ENCODE peak calls at places on chromosome 7, in seven cellular contexts. One of them, this sample, is unnamed.

GRCh38 chr7:99362801-99363200 is 11.7 kb upstream of the ARPC1B start:
- DNase-seq in IMR-90: peak; percentile 96
- DNase-seq in cardiac muscle cell: no peak
- DNase-seq in mammary epithelial cell: no peak
- DNase-seq in hepatocyte: no peak
- DNase-seq in A549: no peak
- DNase-seq in adrenal gland: no peak
- DNase-seq in this sample: no peak

GRCh38 chr7:103803631-103804030 is 185.8 kb downstream of the RELN start:
- DNase-seq in mammary epithelial cell: no peak
- DNase-seq in cardiac muscle cell: no peak
- DNase-seq in hepatocyte: no peak
- DNase-seq in adrenal gland: no peak
- DNase-seq in IMR-90: no peak
- DNase-seq in A549: no peak
- DNase-seq in this sample: no peak

GRCh38 chr7:108037140-108037539 is 34.2 kb upstream of the LAMB1 start:
- DNase-seq in hepatocyte: no peak
- DNase-seq in cardiac muscle cell: no peak
- DNase-seq in IMR-90: no peak
- DNase-seq in A549: no peak
- DNase-seq in adrenal gland: no peak
- DNase-seq in mammary epithelial cell: no peak
- DNase-seq in this sample: no peak

GRCh38 chr7:25240340-25240739 is 12.1 kb upstream of the NPVF start:
- DNase-seq in IMR-90: no peak
- DNase-seq in hepatocyte: no peak
- DNase-seq in adrenal gland: peak; percentile 5
- DNase-seq in cardiac muscle cell: no peak
- DNase-seq in A549: no peak
- DNase-seq in mammary epithelial cell: no peak
- DNase-seq in this sample: no peak

GRCh38 chr7:42876182-42877068 is 35.4 kb downstream of the C7orf25 start:
- DNase-seq in cardiac muscle cell: peak; percentile 73
- DNase-seq in IMR-90: peak; percentile 51
- DNase-seq in adrenal gland: peak; percentile 78
- DNase-seq in hepatocyte: peak; percentile 79
- DNase-seq in A549: peak; percentile 58
- DNase-seq in mammary epithelial cell: peak; percentile 40
- DNase-seq in this sample: peak; percentile 67

GRCh38 chr7:42549866-42550485 is 313.0 kb upstream of the GLI3 start:
- DNase-seq in hepatocyte: no peak
- DNase-seq in IMR-90: no peak
- DNase-seq in A549: no peak
- DNase-seq in adrenal gland: no peak
- DNase-seq in cardiac muscle cell: no peak
- DNase-seq in mammary epithelial cell: peak; percentile 48
- DNase-seq in this sample: no peak

GRCh38 chr7:159211540-159212182 is 67.0 kb upstream of the VIPR2 start:
- DNase-seq in hepatocyte: no peak
- DNase-seq in IMR-90: no peak
- DNase-seq in mammary epithelial cell: no peak
- DNase-seq in adrenal gland: peak; percentile 47
- DNase-seq in A549: no peak
- DNase-seq in cardiac muscle cell: no peak
- DNase-seq in this sample: no peak

GRCh38 chr7:153616808-153617207 is 435.4 kb upstream of the DPP6 start:
- DNase-seq in adrenal gland: no peak
- DNase-seq in A549: no peak
- DNase-seq in IMR-90: no peak
- DNase-seq in hepatocyte: no peak
- DNase-seq in cardiac muscle cell: no peak
- DNase-seq in mammary epithelial cell: no peak
- DNase-seq in this sample: no peak

GRCh38 chr7:142405122-142405765 is 147.4 kb upstream of the PRSS58 start:
- DNase-seq in cardiac muscle cell: no peak
- DNase-seq in IMR-90: peak; percentile 64
- DNase-seq in mammary epithelial cell: no peak
- DNase-seq in adrenal gland: no peak
- DNase-seq in hepatocyte: no peak
- DNase-seq in A549: no peak
- DNase-seq in this sample: no peak

GRCh38 chr7:14191686-14192098 is 202.2 kb upstream of the ETV1 start:
- DNase-seq in hepatocyte: no peak
- DNase-seq in adrenal gland: peak; percentile 67
- DNase-seq in A549: no peak
- DNase-seq in IMR-90: peak; percentile 56
- DNase-seq in mammary epithelial cell: peak; percentile 36
- DNase-seq in cardiac muscle cell: no peak
- DNase-seq in this sample: no peak

GRCh38 chr7:124263232-124263827 is 230.5 kb upstream of the TMEM229A start:
- DNase-seq in cardiac muscle cell: no peak
- DNase-seq in mammary epithelial cell: peak; percentile 60
- DNase-seq in IMR-90: peak; percentile 54
- DNase-seq in adrenal gland: no peak
- DNase-seq in hepatocyte: peak; percentile 7
- DNase-seq in A549: peak; percentile 21
- DNase-seq in this sample: no peak

GRCh38 chr7:40192036-40192435 is 57.2 kb downstream of the SUGCT start:
- DNase-seq in hepatocyte: no peak
- DNase-seq in adrenal gland: no peak
- DNase-seq in IMR-90: peak; percentile 83
- DNase-seq in cardiac muscle cell: no peak
- DNase-seq in A549: no peak
- DNase-seq in mammary epithelial cell: peak; percentile 46
- DNase-seq in this sample: no peak

GRCh38 chr7:157122800-157123495 is 15.8 kb upstream of the UBE3C start:
- DNase-seq in adrenal gland: no peak
- DNase-seq in mammary epithelial cell: no peak
- DNase-seq in cardiac muscle cell: no peak
- DNase-seq in IMR-90: no peak
- DNase-seq in hepatocyte: no peak
- DNase-seq in A549: no peak
- DNase-seq in this sample: peak; percentile 43

GRCh38 chr7:20164420-20165145 is 52.6 kb downstream of the MACC1 start:
- DNase-seq in mammary epithelial cell: no peak
- DNase-seq in adrenal gland: no peak
- DNase-seq in hepatocyte: no peak
- DNase-seq in cardiac muscle cell: no peak
- DNase-seq in IMR-90: no peak
- DNase-seq in A549: no peak
- DNase-seq in this sample: no peak

GRCh38 chr7:151732292-151732691 is 144.6 kb downstream of the PRKAG2 start:
- DNase-seq in cardiac muscle cell: no peak
- DNase-seq in mammary epithelial cell: no peak
- DNase-seq in hepatocyte: no peak
- DNase-seq in IMR-90: no peak
- DNase-seq in adrenal gland: no peak
- DNase-seq in A549: no peak
- DNase-seq in this sample: no peak
- TF ChIP-seq CTCF in cardiac muscle cell: no peak
- TF ChIP-seq CTCF in mammary epithelial cell: no peak
- TF ChIP-seq CTCF in hepatocyte: no peak
- TF ChIP-seq CTCF in IMR-90: no peak
- TF ChIP-seq CTCF in adrenal gland: no peak
- TF ChIP-seq CTCF in A549: no peak
- TF ChIP-seq CTCF in this sample: no peak

DNA sequence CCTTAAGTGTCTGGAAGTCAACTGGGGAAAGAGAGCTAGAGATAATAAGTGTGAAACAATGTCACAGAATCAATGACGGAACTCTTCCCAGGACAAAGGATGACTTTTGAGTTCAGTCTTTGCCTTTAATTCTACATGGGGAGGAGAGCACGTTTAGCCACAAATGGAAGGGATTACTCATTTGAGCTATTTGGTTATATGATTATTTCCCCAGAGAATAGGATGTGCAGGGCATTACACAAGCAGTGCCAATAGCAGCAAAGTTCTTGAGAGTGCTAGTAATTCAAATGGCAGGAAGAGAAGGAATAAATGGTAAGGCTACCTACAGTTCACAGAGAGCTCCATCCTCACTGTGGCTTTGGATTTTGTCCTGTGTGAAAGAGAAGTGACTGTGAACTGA is 6.0 kb downstream of the EGFR start:
- DNase-seq in hepatocyte: no peak
- DNase-seq in adrenal gland: no peak
- DNase-seq in mammary epithelial cell: no peak
- DNase-seq in cardiac muscle cell: no peak
- DNase-seq in IMR-90: peak; percentile 65
- DNase-seq in A549: no peak
- DNase-seq in this sample: no peak
- H3K4me1 ChIP-seq in hepatocyte: peaks cover 18% of the 10 kb centered on the region
- H3K4me1 ChIP-seq in adrenal gland: peaks cover 20% of the 10 kb centered on the region
- H3K4me1 ChIP-seq in mammary epithelial cell: peaks cover 55% of the 10 kb centered on the region
- H3K4me1 ChIP-seq in cardiac muscle cell: no peaks in the 10 kb centered on the region
- H3K4me1 ChIP-seq in IMR-90: peaks cover 25% of the 10 kb centered on the region
- H3K4me1 ChIP-seq in A549: peaks cover 88% of the 10 kb centered on the region
- H3K4me1 ChIP-seq in this sample: peaks cover 21% of the 10 kb centered on the region

GRCh38 chr7:37921876-37922275 is 1.4 kb downstream of the EPDR1 start:
- DNase-seq in IMR-90: no peak
- DNase-seq in mammary epithelial cell: no peak
- DNase-seq in cardiac muscle cell: no peak
- DNase-seq in A549: no peak
- DNase-seq in hepatocyte: no peak
- DNase-seq in adrenal gland: no peak
- DNase-seq in this sample: no peak

GRCh38 chr7:37920305-37920618 is 178 bp upstream of the EPDR1 start:
- DNase-seq in hepatocyte: no peak
- DNase-seq in mammary epithelial cell: no peak
- DNase-seq in cardiac muscle cell: no peak
- DNase-seq in A549: no peak
- DNase-seq in adrenal gland: no peak
- DNase-seq in IMR-90: no peak
- DNase-seq in this sample: no peak

GRCh38 chr7:37920619-37921339 is at the start of gene EPDR1:
- DNase-seq in mammary epithelial cell: peak; percentile 23
- DNase-seq in hepatocyte: peak; percentile 63
- DNase-seq in cardiac muscle cell: peak; percentile 66
- DNase-seq in IMR-90: no peak
- DNase-seq in A549: peak; percentile 89
- DNase-seq in adrenal gland: peak; percentile 86
- DNase-seq in this sample: peak; percentile 82

GRCh38 chr7:37923996-37924395 is 3.6 kb downstream of the EPDR1 start:
- DNase-seq in adrenal gland: no peak
- DNase-seq in A549: no peak
- DNase-seq in IMR-90: no peak
- DNase-seq in mammary epithelial cell: no peak
- DNase-seq in hepatocyte: no peak
- DNase-seq in cardiac muscle cell: no peak
- DNase-seq in this sample: no peak

DNA sequence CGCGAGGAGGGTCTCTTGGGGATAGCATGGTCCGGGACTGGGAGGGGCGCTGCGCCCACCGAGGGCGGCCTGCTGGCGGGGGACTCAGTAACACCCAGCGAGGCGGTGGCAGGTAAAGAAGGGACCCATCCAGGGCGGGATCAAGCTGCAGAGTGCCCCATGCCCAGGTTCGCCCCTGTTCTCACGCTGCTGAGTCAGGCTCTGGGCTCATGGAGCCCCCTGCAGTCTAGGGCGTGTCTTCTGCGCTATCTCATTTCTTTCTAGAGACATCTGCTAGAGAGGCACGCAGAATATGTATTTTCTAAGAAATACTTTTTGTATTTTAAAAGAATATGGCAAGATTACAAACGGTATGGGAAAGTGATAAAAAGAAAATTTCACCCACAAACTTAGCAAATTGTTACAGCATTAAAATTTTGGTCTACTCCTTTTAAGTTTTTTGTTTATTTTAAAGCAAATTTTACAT is 933 bp downstream of the EPDR1 start:
- DNase-seq in A549: peak; percentile 76
- DNase-seq in IMR-90: no peak
- DNase-seq in adrenal gland: peak; percentile 60
- DNase-seq in hepatocyte: peak; percentile 50
- DNase-seq in mammary epithelial cell: no peak
- DNase-seq in cardiac muscle cell: peak; percentile 52
- DNase-seq in this sample: no peak
- TF ChIP-seq CTCF in A549: peak; percentile 21
- TF ChIP-seq CTCF in IMR-90: no peak
- TF ChIP-seq CTCF in adrenal gland: no peak
- TF ChIP-seq CTCF in hepatocyte: no peak
- TF ChIP-seq CTCF in mammary epithelial cell: no peak
- TF ChIP-seq CTCF in cardiac muscle cell: peak; percentile 17
- TF ChIP-seq CTCF in this sample: no peak

DNA sequence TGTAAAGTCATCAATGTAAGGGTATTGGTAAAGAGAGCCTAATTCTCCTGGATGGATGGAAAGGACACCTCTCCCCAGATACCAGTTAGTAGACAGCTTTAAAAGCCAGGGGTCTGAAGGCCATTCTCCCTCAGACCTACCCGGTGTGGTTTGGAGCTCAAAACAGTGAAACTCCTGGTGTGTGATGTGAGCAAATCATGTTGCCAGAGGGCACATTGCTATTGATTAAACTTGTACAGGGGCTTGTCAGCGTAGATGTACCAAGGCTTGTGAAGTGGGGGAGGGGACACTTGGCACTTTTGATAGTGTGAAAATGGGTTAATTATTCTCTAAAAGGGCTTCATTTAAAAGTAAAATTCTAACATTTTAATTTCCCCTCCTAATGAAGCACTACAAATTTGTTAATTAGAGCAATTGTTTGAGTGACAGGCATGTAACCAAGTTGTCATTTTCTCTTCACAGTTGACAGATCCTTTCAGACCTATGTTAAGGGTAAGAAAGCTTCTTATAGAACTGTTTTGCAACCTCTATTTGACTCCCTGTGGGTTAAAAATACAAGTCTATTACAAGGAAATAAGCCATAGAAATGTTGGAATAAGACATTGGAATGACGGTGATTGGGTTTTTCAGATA is 356.9 kb upstream of the GALNT17 start:
- DNase-seq in IMR-90: no peak
- DNase-seq in cardiac muscle cell: no peak
- DNase-seq in hepatocyte: no peak
- DNase-seq in mammary epithelial cell: no peak
- DNase-seq in A549: no peak
- DNase-seq in adrenal gland: no peak
- DNase-seq in this sample: no peak
- H3K4me1 ChIP-seq in IMR-90: no peaks in the 10 kb centered on the region
- H3K4me1 ChIP-seq in cardiac muscle cell: no peaks in the 10 kb centered on the region
- H3K4me1 ChIP-seq in hepatocyte: no peaks in the 10 kb centered on the region
- H3K4me1 ChIP-seq in mammary epithelial cell: no peaks in the 10 kb centered on the region
- H3K4me1 ChIP-seq in A549: no peaks in the 10 kb centered on the region
- H3K4me1 ChIP-seq in adrenal gland: peaks cover 10% of the 10 kb centered on the region
- H3K4me1 ChIP-seq in this sample: no peaks in the 10 kb centered on the region

DNA sequence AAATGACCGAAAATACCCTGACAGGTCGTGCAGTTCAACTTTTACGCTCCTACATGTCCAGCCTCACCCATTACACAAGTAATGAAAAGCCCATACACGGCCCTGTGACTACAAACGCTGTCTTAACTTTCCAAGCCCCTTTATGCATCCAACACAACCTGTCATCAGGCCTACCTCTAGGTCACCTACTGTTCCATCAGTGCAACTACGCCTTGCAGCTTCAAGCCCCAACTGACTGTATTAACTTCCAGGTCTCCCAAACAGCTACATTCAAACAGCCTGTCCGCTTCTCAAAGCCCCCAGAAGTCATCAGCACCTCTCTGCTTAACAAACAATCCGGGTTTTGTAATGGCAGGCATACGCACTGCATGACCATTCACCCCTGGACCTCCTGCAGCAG is 19.2 kb downstream of the ZNF107 start:
- DNase-seq in cardiac muscle cell: no peak
- DNase-seq in IMR-90: no peak
- DNase-seq in hepatocyte: no peak
- DNase-seq in A549: no peak
- DNase-seq in mammary epithelial cell: no peak
- DNase-seq in adrenal gland: no peak
- DNase-seq in this sample: no peak
- TF ChIP-seq CTCF in cardiac muscle cell: no peak
- TF ChIP-seq CTCF in IMR-90: no peak
- TF ChIP-seq CTCF in hepatocyte: no peak
- TF ChIP-seq CTCF in A549: no peak
- TF ChIP-seq CTCF in mammary epithelial cell: no peak
- TF ChIP-seq CTCF in adrenal gland: no peak
- TF ChIP-seq CTCF in this sample: no peak

GRCh38 chr7:144822223-144822622 is 13.6 kb downstream of the TPK1 start:
- DNase-seq in mammary epithelial cell: no peak
- DNase-seq in IMR-90: no peak
- DNase-seq in hepatocyte: no peak
- DNase-seq in cardiac muscle cell: no peak
- DNase-seq in adrenal gland: no peak
- DNase-seq in A549: no peak
- DNase-seq in this sample: no peak
- H3K4me1 ChIP-seq in mammary epithelial cell: no peaks in the 10 kb centered on the region
- H3K4me1 ChIP-seq in IMR-90: no peaks in the 10 kb centered on the region
- H3K4me1 ChIP-seq in hepatocyte: peaks cover 7% of the 10 kb centered on the region
- H3K4me1 ChIP-seq in cardiac muscle cell: no peaks in the 10 kb centered on the region
- H3K4me1 ChIP-seq in adrenal gland: peaks cover 14% of the 10 kb centered on the region
- H3K4me1 ChIP-seq in A549: peaks cover 8% of the 10 kb centered on the region
- H3K4me1 ChIP-seq in this sample: no peaks in the 10 kb centered on the region

This sample was measured in right lobe of liver.